ENCODE peak calls at places on chromosomes 3 and 15, in nine cellular contexts. One of them, this sample, is unnamed.

GRCh38 chr3:190671658-190672057 is 157.8 kb downstream of the IL1RAP start:
- DNase-seq in GM23248: peak
- DNase-seq in KBM-7: no peak
- DNase-seq in T-cell: no peak
- DNase-seq in stimulated activated CD8-positive, alpha-beta memory T cell treated with anti-CD3 and anti-CD28 coated beads, Interleukin-2, amount 100 ng/mL, for 48 hours: no peak
- DNase-seq in activated effector memory CD4-positive, alpha-beta T cell treated with Interleukin-2 at 50 U/mL for 16 hours: no peak
- DNase-seq in stimulated activated CD4-positive, alpha-beta T cell treated with anti-CD3 and anti-CD28 coated beads, TNF-alpha, amount 100 ng/mL, for 24 hours: no peak
- DNase-seq in thyroid gland: no peak
- DNase-seq in kidney: no peak
- DNase-seq in this sample: no peak

GRCh38 chr15:70781236-70781635 is 17.9 kb upstream of the UACA start:
- DNase-seq in thyroid gland: no peak
- DNase-seq in stimulated activated CD8-positive, alpha-beta memory T cell treated with anti-CD3 and anti-CD28 coated beads, Interleukin-2, amount 100 ng/mL, for 48 hours: no peak
- DNase-seq in KBM-7: no peak
- DNase-seq in kidney: no peak
- DNase-seq in T-cell: no peak
- DNase-seq in activated effector memory CD4-positive, alpha-beta T cell treated with Interleukin-2 at 50 U/mL for 16 hours: no peak
- DNase-seq in GM23248: no peak
- DNase-seq in stimulated activated CD4-positive, alpha-beta T cell treated with anti-CD3 and anti-CD28 coated beads, TNF-alpha, amount 100 ng/mL, for 24 hours: no peak
- DNase-seq in this sample: no peak

GRCh38 chr3:174938102-174938501 is 79.0 kb downstream of the NAALADL2 start:
- DNase-seq in kidney: no peak
- DNase-seq in stimulated activated CD4-positive, alpha-beta T cell treated with anti-CD3 and anti-CD28 coated beads, TNF-alpha, amount 100 ng/mL, for 24 hours: no peak
- DNase-seq in stimulated activated CD8-positive, alpha-beta memory T cell treated with anti-CD3 and anti-CD28 coated beads, Interleukin-2, amount 100 ng/mL, for 48 hours: no peak
- DNase-seq in KBM-7: no peak
- DNase-seq in GM23248: no peak
- DNase-seq in T-cell: no peak
- DNase-seq in activated effector memory CD4-positive, alpha-beta T cell treated with Interleukin-2 at 50 U/mL for 16 hours: no peak
- DNase-seq in thyroid gland: no peak
- DNase-seq in this sample: no peak

GRCh38 chr3:134351421-134351820 is 22.8 kb downstream of the AMOTL2 start:
- DNase-seq in kidney: no peak
- DNase-seq in stimulated activated CD4-positive, alpha-beta T cell treated with anti-CD3 and anti-CD28 coated beads, TNF-alpha, amount 100 ng/mL, for 24 hours: no peak
- DNase-seq in thyroid gland: no peak
- DNase-seq in KBM-7: no peak
- DNase-seq in stimulated activated CD8-positive, alpha-beta memory T cell treated with anti-CD3 and anti-CD28 coated beads, Interleukin-2, amount 100 ng/mL, for 48 hours: no peak
- DNase-seq in activated effector memory CD4-positive, alpha-beta T cell treated with Interleukin-2 at 50 U/mL for 16 hours: no peak
- DNase-seq in T-cell: no peak
- DNase-seq in GM23248: peak
- DNase-seq in this sample: no peak

GRCh38 chr3:189457201-189457607 is 174.0 kb upstream of the TP63 start:
- DNase-seq in KBM-7: no peak
- DNase-seq in stimulated activated CD4-positive, alpha-beta T cell treated with anti-CD3 and anti-CD28 coated beads, TNF-alpha, amount 100 ng/mL, for 24 hours: no peak
- DNase-seq in stimulated activated CD8-positive, alpha-beta memory T cell treated with anti-CD3 and anti-CD28 coated beads, Interleukin-2, amount 100 ng/mL, for 48 hours: no peak
- DNase-seq in GM23248: peak
- DNase-seq in kidney: peak
- DNase-seq in T-cell: no peak
- DNase-seq in activated effector memory CD4-positive, alpha-beta T cell treated with Interleukin-2 at 50 U/mL for 16 hours: no peak
- DNase-seq in thyroid gland: no peak
- DNase-seq in this sample: no peak

GRCh38 chr3:134749802-134750553 is 45.1 kb upstream of the EPHB1 start:
- DNase-seq in KBM-7: no peak
- DNase-seq in activated effector memory CD4-positive, alpha-beta T cell treated with Interleukin-2 at 50 U/mL for 16 hours: no peak
- DNase-seq in stimulated activated CD8-positive, alpha-beta memory T cell treated with anti-CD3 and anti-CD28 coated beads, Interleukin-2, amount 100 ng/mL, for 48 hours: no peak
- DNase-seq in thyroid gland: no peak
- DNase-seq in T-cell: no peak
- DNase-seq in kidney: no peak
- DNase-seq in GM23248: no peak
- DNase-seq in stimulated activated CD4-positive, alpha-beta T cell treated with anti-CD3 and anti-CD28 coated beads, TNF-alpha, amount 100 ng/mL, for 24 hours: no peak
- DNase-seq in this sample: no peak

GRCh38 chr3:12948891-12949711 is 107.7 kb upstream of the RPL32 start:
- DNase-seq in activated effector memory CD4-positive, alpha-beta T cell treated with Interleukin-2 at 50 U/mL for 16 hours: no peak
- DNase-seq in KBM-7: peak
- DNase-seq in GM23248: peak
- DNase-seq in stimulated activated CD4-positive, alpha-beta T cell treated with anti-CD3 and anti-CD28 coated beads, TNF-alpha, amount 100 ng/mL, for 24 hours: no peak
- DNase-seq in stimulated activated CD8-positive, alpha-beta memory T cell treated with anti-CD3 and anti-CD28 coated beads, Interleukin-2, amount 100 ng/mL, for 48 hours: peak
- DNase-seq in kidney: peak
- DNase-seq in thyroid gland: no peak
- DNase-seq in T-cell: no peak
- DNase-seq in this sample: no peak

GRCh38 chr3:172138031-172138538 is 98.7 kb downstream of the FNDC3B start:
- DNase-seq in T-cell: no peak
- DNase-seq in kidney: no peak
- DNase-seq in thyroid gland: no peak
- DNase-seq in KBM-7: no peak
- DNase-seq in GM23248: peak
- DNase-seq in activated effector memory CD4-positive, alpha-beta T cell treated with Interleukin-2 at 50 U/mL for 16 hours: no peak
- DNase-seq in stimulated activated CD8-positive, alpha-beta memory T cell treated with anti-CD3 and anti-CD28 coated beads, Interleukin-2, amount 100 ng/mL, for 48 hours: no peak
- DNase-seq in stimulated activated CD4-positive, alpha-beta T cell treated with anti-CD3 and anti-CD28 coated beads, TNF-alpha, amount 100 ng/mL, for 24 hours: no peak
- DNase-seq in this sample: no peak

GRCh38 chr3:43768594-43768993 is 77.9 kb downstream of the ABHD5 start:
- DNase-seq in KBM-7: no peak
- DNase-seq in activated effector memory CD4-positive, alpha-beta T cell treated with Interleukin-2 at 50 U/mL for 16 hours: no peak
- DNase-seq in kidney: no peak
- DNase-seq in thyroid gland: peak
- DNase-seq in stimulated activated CD8-positive, alpha-beta memory T cell treated with anti-CD3 and anti-CD28 coated beads, Interleukin-2, amount 100 ng/mL, for 48 hours: no peak
- DNase-seq in T-cell: no peak
- DNase-seq in GM23248: peak
- DNase-seq in stimulated activated CD4-positive, alpha-beta T cell treated with anti-CD3 and anti-CD28 coated beads, TNF-alpha, amount 100 ng/mL, for 24 hours: no peak
- DNase-seq in this sample: no peak

GRCh38 chr3:187243933-187244564 is 46.8 kb downstream of the RTP1 start:
- DNase-seq in thyroid gland: no peak
- DNase-seq in stimulated activated CD8-positive, alpha-beta memory T cell treated with anti-CD3 and anti-CD28 coated beads, Interleukin-2, amount 100 ng/mL, for 48 hours: no peak
- DNase-seq in kidney: no peak
- DNase-seq in KBM-7: no peak
- DNase-seq in stimulated activated CD4-positive, alpha-beta T cell treated with anti-CD3 and anti-CD28 coated beads, TNF-alpha, amount 100 ng/mL, for 24 hours: no peak
- DNase-seq in GM23248: peak
- DNase-seq in activated effector memory CD4-positive, alpha-beta T cell treated with Interleukin-2 at 50 U/mL for 16 hours: no peak
- DNase-seq in T-cell: no peak
- DNase-seq in this sample: no peak

GRCh38 chr3:155872904-155873646 is 2.6 kb downstream of the GMPS start:
- DNase-seq in T-cell: no peak
- DNase-seq in GM23248: no peak
- DNase-seq in thyroid gland: no peak
- DNase-seq in kidney: no peak
- DNase-seq in KBM-7: no peak
- DNase-seq in activated effector memory CD4-positive, alpha-beta T cell treated with Interleukin-2 at 50 U/mL for 16 hours: no peak
- DNase-seq in stimulated activated CD4-positive, alpha-beta T cell treated with anti-CD3 and anti-CD28 coated beads, TNF-alpha, amount 100 ng/mL, for 24 hours: no peak
- DNase-seq in stimulated activated CD8-positive, alpha-beta memory T cell treated with anti-CD3 and anti-CD28 coated beads, Interleukin-2, amount 100 ng/mL, for 48 hours: no peak
- DNase-seq in this sample: no peak

GRCh38 chr3:47613723-47614122 is 35.1 kb upstream of the CSPG5 start:
- DNase-seq in kidney: no peak
- DNase-seq in thyroid gland: no peak
- DNase-seq in GM23248: no peak
- DNase-seq in T-cell: no peak
- DNase-seq in KBM-7: no peak
- DNase-seq in activated effector memory CD4-positive, alpha-beta T cell treated with Interleukin-2 at 50 U/mL for 16 hours: no peak
- DNase-seq in stimulated activated CD8-positive, alpha-beta memory T cell treated with anti-CD3 and anti-CD28 coated beads, Interleukin-2, amount 100 ng/mL, for 48 hours: no peak
- DNase-seq in stimulated activated CD4-positive, alpha-beta T cell treated with anti-CD3 and anti-CD28 coated beads, TNF-alpha, amount 100 ng/mL, for 24 hours: no peak
- DNase-seq in this sample: no peak

This sample was measured in T1000.